ENCODE peak calls at places on chromosome 3, in six cellular contexts. One of them, this sample, is unnamed.

GRCh38 chr3:160707187-160707789 is 30.3 kb downstream of the ARL14 start:
- DNase-seq in foreskin keratinocyte: peak; percentile 39
- DNase-seq in adrenal gland: peak; percentile 43
- DNase-seq in left lung: no peak
- DNase-seq in psoas muscle: no peak
- DNase-seq in upper lobe of left lung: no peak
- DNase-seq in this sample: no peak

GRCh38 chr3:22569570-22569969 is 633.6 kb upstream of the UBE2E2 start:
- DNase-seq in foreskin keratinocyte: peak; percentile 10
- DNase-seq in adrenal gland: no peak
- DNase-seq in left lung: no peak
- DNase-seq in psoas muscle: no peak
- DNase-seq in upper lobe of left lung: no peak
- DNase-seq in this sample: no peak

GRCh38 chr3:43859766-43860165 is 169.0 kb downstream of the ABHD5 start:
- DNase-seq in foreskin keratinocyte: no peak
- DNase-seq in adrenal gland: no peak
- DNase-seq in left lung: no peak
- DNase-seq in psoas muscle: no peak
- DNase-seq in upper lobe of left lung: no peak
- DNase-seq in this sample: no peak

GRCh38 chr3:133058243-133058642 is 20.1 kb downstream of the TMEM108 start:
- DNase-seq in foreskin keratinocyte: no peak
- DNase-seq in adrenal gland: no peak
- DNase-seq in left lung: no peak
- DNase-seq in psoas muscle: no peak
- DNase-seq in upper lobe of left lung: no peak
- DNase-seq in this sample: no peak

GRCh38 chr3:59143447-59143846 is 93.6 kb upstream of the CFAP20DC start:
- DNase-seq in foreskin keratinocyte: peak; percentile 11
- DNase-seq in adrenal gland: no peak
- DNase-seq in left lung: no peak
- DNase-seq in psoas muscle: no peak
- DNase-seq in upper lobe of left lung: no peak
- DNase-seq in this sample: no peak

GRCh38 chr3:175941352-175941751 is 1082.2 kb downstream of the NAALADL2 start:
- DNase-seq in foreskin keratinocyte: no peak
- DNase-seq in adrenal gland: no peak
- DNase-seq in left lung: no peak
- DNase-seq in psoas muscle: no peak
- DNase-seq in upper lobe of left lung: no peak
- DNase-seq in this sample: no peak

GRCh38 chr3:100811779-100812507 is 102.6 kb downstream of the TFG start:
- DNase-seq in foreskin keratinocyte: no peak
- DNase-seq in adrenal gland: no peak
- DNase-seq in left lung: no peak
- DNase-seq in psoas muscle: no peak
- DNase-seq in upper lobe of left lung: no peak
- DNase-seq in this sample: no peak

GRCh38 chr3:72458365-72458764 is 389.9 kb downstream of the SHQ1 start:
- DNase-seq in foreskin keratinocyte: peak; percentile 45
- DNase-seq in adrenal gland: no peak
- DNase-seq in left lung: no peak
- DNase-seq in psoas muscle: no peak
- DNase-seq in upper lobe of left lung: no peak
- DNase-seq in this sample: no peak

GRCh38 chr3:35500641-35501353 is 138.5 kb upstream of the ARPP21 start:
- DNase-seq in foreskin keratinocyte: no peak
- DNase-seq in adrenal gland: no peak
- DNase-seq in left lung: no peak
- DNase-seq in psoas muscle: no peak
- DNase-seq in upper lobe of left lung: no peak
- DNase-seq in this sample: no peak

GRCh38 chr3:187841552-187841951 is 96.3 kb upstream of the BCL6 start:
- DNase-seq in foreskin keratinocyte: peak; percentile 37
- DNase-seq in adrenal gland: peak; percentile 49
- DNase-seq in left lung: no peak
- DNase-seq in psoas muscle: no peak
- DNase-seq in upper lobe of left lung: no peak
- DNase-seq in this sample: no peak

GRCh38 chr3:65639444-65639843 is 399.3 kb downstream of the MAGI1 start:
- DNase-seq in foreskin keratinocyte: no peak
- DNase-seq in adrenal gland: no peak
- DNase-seq in left lung: no peak
- DNase-seq in psoas muscle: no peak
- DNase-seq in upper lobe of left lung: no peak
- DNase-seq in this sample: no peak

GRCh38 chr3:13108861-13109260 is 35.6 kb upstream of the IQSEC1 start:
- DNase-seq in foreskin keratinocyte: no peak
- DNase-seq in adrenal gland: no peak
- DNase-seq in left lung: peak; percentile 26
- DNase-seq in psoas muscle: no peak
- DNase-seq in upper lobe of left lung: no peak
- DNase-seq in this sample: no peak

GRCh38 chr3:111539351-111540331 is 2.4 kb upstream of the CD96 start:
- DNase-seq in foreskin keratinocyte: peak; percentile 47
- DNase-seq in adrenal gland: peak; percentile 16
- DNase-seq in left lung: peak; percentile 60
- DNase-seq in psoas muscle: no peak
- DNase-seq in upper lobe of left lung: peak; percentile 41
- DNase-seq in this sample: no peak

GRCh38 chr3:97940034-97940433 is 32.2 kb downstream of the RIOX2 start:
- DNase-seq in foreskin keratinocyte: no peak
- DNase-seq in adrenal gland: no peak
- DNase-seq in left lung: no peak
- DNase-seq in psoas muscle: no peak
- DNase-seq in upper lobe of left lung: no peak
- DNase-seq in this sample: no peak

GRCh38 chr3:160829486-160830009 is 73.5 kb downstream of the PPM1L start:
- DNase-seq in foreskin keratinocyte: no peak
- DNase-seq in adrenal gland: no peak
- DNase-seq in left lung: no peak
- DNase-seq in psoas muscle: no peak
- DNase-seq in upper lobe of left lung: no peak
- DNase-seq in this sample: no peak

GRCh38 chr3:50028336-50028735 is 60.4 kb upstream of the RBM5 start:
- DNase-seq in foreskin keratinocyte: no peak
- DNase-seq in adrenal gland: no peak
- DNase-seq in left lung: no peak
- DNase-seq in psoas muscle: no peak
- DNase-seq in upper lobe of left lung: no peak
- DNase-seq in this sample: no peak

GRCh38 chr3:172094621-172095557 is 55.5 kb downstream of the FNDC3B start:
- DNase-seq in foreskin keratinocyte: no peak
- DNase-seq in adrenal gland: no peak
- DNase-seq in left lung: no peak
- DNase-seq in psoas muscle: no peak
- DNase-seq in upper lobe of left lung: no peak
- DNase-seq in this sample: no peak

GRCh38 chr3:127604546-127605165 is 6.4 kb downstream of the MCM2 start:
- DNase-seq in foreskin keratinocyte: no peak
- DNase-seq in adrenal gland: no peak
- DNase-seq in left lung: no peak
- DNase-seq in psoas muscle: no peak
- DNase-seq in upper lobe of left lung: peak; percentile 79
- DNase-seq in this sample: no peak

GRCh38 chr3:129040039-129040336 is 20.6 kb upstream of the GP9 start:
- DNase-seq in foreskin keratinocyte: no peak
- DNase-seq in adrenal gland: no peak
- DNase-seq in left lung: no peak
- DNase-seq in psoas muscle: no peak
- DNase-seq in upper lobe of left lung: no peak
- DNase-seq in this sample: no peak

GRCh38 chr3:135197246-135197645 is 402.2 kb downstream of the EPHB1 start:
- DNase-seq in foreskin keratinocyte: no peak
- DNase-seq in adrenal gland: no peak
- DNase-seq in left lung: no peak
- DNase-seq in psoas muscle: no peak
- DNase-seq in upper lobe of left lung: no peak
- DNase-seq in this sample: no peak

GRCh38 chr3:25103391-25103790 is 324.7 kb upstream of the RARB start:
- DNase-seq in foreskin keratinocyte: peak; percentile 23
- DNase-seq in adrenal gland: no peak
- DNase-seq in left lung: no peak
- DNase-seq in psoas muscle: no peak
- DNase-seq in upper lobe of left lung: no peak
- DNase-seq in this sample: no peak

GRCh38 chr3:43349759-43350158 is 63.4 kb downstream of the SNRK start:
- DNase-seq in foreskin keratinocyte: no peak
- DNase-seq in adrenal gland: no peak
- DNase-seq in left lung: no peak
- DNase-seq in psoas muscle: no peak
- DNase-seq in upper lobe of left lung: no peak
- DNase-seq in this sample: no peak

GRCh38 chr3:59566481-59566975 is 516.7 kb upstream of the CFAP20DC start:
- DNase-seq in foreskin keratinocyte: peak; percentile 96
- DNase-seq in adrenal gland: no peak
- DNase-seq in left lung: no peak
- DNase-seq in psoas muscle: no peak
- DNase-seq in upper lobe of left lung: no peak
- DNase-seq in this sample: no peak

GRCh38 chr3:175193815-175194518 is 334.8 kb downstream of the NAALADL2 start:
- DNase-seq in foreskin keratinocyte: peak; percentile 84
- DNase-seq in adrenal gland: no peak
- DNase-seq in left lung: no peak
- DNase-seq in psoas muscle: no peak
- DNase-seq in upper lobe of left lung: no peak
- DNase-seq in this sample: no peak

GRCh38 chr3:46284981-46285683 is 42.9 kb downstream of the CCR3 start:
- DNase-seq in foreskin keratinocyte: no peak
- DNase-seq in adrenal gland: no peak
- DNase-seq in left lung: no peak
- DNase-seq in psoas muscle: no peak
- DNase-seq in upper lobe of left lung: peak; percentile 48
- DNase-seq in this sample: no peak

GRCh38 chr3:60090536-60090935 is 1040.7 kb upstream of the CFAP20DC start:
- DNase-seq in foreskin keratinocyte: no peak
- DNase-seq in adrenal gland: no peak
- DNase-seq in left lung: no peak
- DNase-seq in psoas muscle: no peak
- DNase-seq in upper lobe of left lung: no peak
- DNase-seq in this sample: no peak

GRCh38 chr3:16140116-16140893 is 34.2 kb upstream of the GALNT15 start:
- DNase-seq in foreskin keratinocyte: peak; percentile 62
- DNase-seq in adrenal gland: no peak
- DNase-seq in left lung: no peak
- DNase-seq in psoas muscle: peak; percentile 43
- DNase-seq in upper lobe of left lung: no peak
- DNase-seq in this sample: peak; percentile 84

GRCh38 chr3:178900244-178900643 is 171.4 kb downstream of the ZMAT3 start:
- DNase-seq in foreskin keratinocyte: no peak
- DNase-seq in adrenal gland: no peak
- DNase-seq in left lung: no peak
- DNase-seq in psoas muscle: no peak
- DNase-seq in upper lobe of left lung: no peak
- DNase-seq in this sample: no peak

GRCh38 chr3:114675104-114675503 is 381.3 kb downstream of the TIGIT start:
- DNase-seq in foreskin keratinocyte: no peak
- DNase-seq in adrenal gland: no peak
- DNase-seq in left lung: no peak
- DNase-seq in psoas muscle: no peak
- DNase-seq in upper lobe of left lung: no peak
- DNase-seq in this sample: no peak

GRCh38 chr3:29415824-29416223 is 135.0 kb downstream of the RBMS3 start:
- DNase-seq in foreskin keratinocyte: peak; percentile 53
- DNase-seq in adrenal gland: no peak
- DNase-seq in left lung: no peak
- DNase-seq in psoas muscle: no peak
- DNase-seq in upper lobe of left lung: no peak
- DNase-seq in this sample: no peak

GRCh38 chr3:62109534-62109933 is 263.8 kb downstream of the FEZF2 start:
- DNase-seq in foreskin keratinocyte: peak; percentile 95
- DNase-seq in adrenal gland: no peak
- DNase-seq in left lung: peak; percentile 34
- DNase-seq in psoas muscle: peak; percentile 59
- DNase-seq in upper lobe of left lung: no peak
- DNase-seq in this sample: peak; percentile 81

DNA sequence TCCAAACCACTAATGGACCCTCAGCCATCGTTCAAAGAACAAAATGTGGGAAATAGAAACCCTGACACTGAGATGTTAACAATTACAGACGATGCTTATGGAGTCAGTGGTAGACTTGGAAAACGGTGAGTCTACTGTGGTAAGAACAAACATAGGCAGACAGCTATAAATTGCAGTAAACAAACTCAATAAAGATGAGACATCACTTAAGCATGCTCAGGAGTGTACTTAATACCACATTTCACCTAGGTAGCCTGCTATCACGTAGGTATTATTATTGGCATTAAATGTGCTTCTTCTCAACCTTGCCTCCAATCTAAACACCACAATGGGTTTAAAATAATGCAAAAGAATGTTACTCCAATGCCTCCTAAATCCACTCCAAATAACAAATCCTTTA is 2.5 kb downstream of the OSBPL10 start:
- DNase-seq in foreskin keratinocyte: peak; percentile 66
- DNase-seq in adrenal gland: no peak
- DNase-seq in left lung: no peak
- DNase-seq in psoas muscle: no peak
- DNase-seq in upper lobe of left lung: no peak
- DNase-seq in this sample: no peak
- H3K27me3 ChIP-seq in foreskin keratinocyte: no peaks in the 10 kb centered on the region
- H3K27me3 ChIP-seq in adrenal gland: no peaks in the 10 kb centered on the region
- H3K27me3 ChIP-seq in left lung: peaks cover 48% of the 10 kb centered on the region
- H3K27me3 ChIP-seq in psoas muscle: no peaks in the 10 kb centered on the region
- H3K27me3 ChIP-seq in upper lobe of left lung: no peaks in the 10 kb centered on the region
- H3K27me3 ChIP-seq in this sample: no peaks in the 10 kb centered on the region

GRCh38 chr3:123365450-123366143 is 83.3 kb downstream of the ADCY5 start:
- DNase-seq in foreskin keratinocyte: peak; percentile 52
- DNase-seq in adrenal gland: no peak
- DNase-seq in left lung: no peak
- DNase-seq in psoas muscle: no peak
- DNase-seq in upper lobe of left lung: no peak
- DNase-seq in this sample: peak; percentile 71
- TF ChIP-seq CTCF in foreskin keratinocyte: peak; percentile 57
- TF ChIP-seq CTCF in adrenal gland: peak; percentile 47
- TF ChIP-seq CTCF in left lung: no peak
- TF ChIP-seq CTCF in psoas muscle: peak; percentile 16
- TF ChIP-seq CTCF in upper lobe of left lung: no peak
- TF ChIP-seq CTCF in this sample: peak; percentile 44

GRCh38 chr3:17811633-17812032 is 69.2 kb upstream of the TBC1D5 start:
- DNase-seq in foreskin keratinocyte: no peak
- DNase-seq in adrenal gland: no peak
- DNase-seq in left lung: no peak
- DNase-seq in psoas muscle: no peak
- DNase-seq in upper lobe of left lung: no peak
- DNase-seq in this sample: no peak
- H3K27me3 ChIP-seq in foreskin keratinocyte: no peaks in the 10 kb centered on the region
- H3K27me3 ChIP-seq in adrenal gland: no peaks in the 10 kb centered on the region
- H3K27me3 ChIP-seq in left lung: no peaks in the 10 kb centered on the region
- H3K27me3 ChIP-seq in psoas muscle: no peaks in the 10 kb centered on the region
- H3K27me3 ChIP-seq in upper lobe of left lung: no peaks in the 10 kb centered on the region
- H3K27me3 ChIP-seq in this sample: no peaks in the 10 kb centered on the region

DNA sequence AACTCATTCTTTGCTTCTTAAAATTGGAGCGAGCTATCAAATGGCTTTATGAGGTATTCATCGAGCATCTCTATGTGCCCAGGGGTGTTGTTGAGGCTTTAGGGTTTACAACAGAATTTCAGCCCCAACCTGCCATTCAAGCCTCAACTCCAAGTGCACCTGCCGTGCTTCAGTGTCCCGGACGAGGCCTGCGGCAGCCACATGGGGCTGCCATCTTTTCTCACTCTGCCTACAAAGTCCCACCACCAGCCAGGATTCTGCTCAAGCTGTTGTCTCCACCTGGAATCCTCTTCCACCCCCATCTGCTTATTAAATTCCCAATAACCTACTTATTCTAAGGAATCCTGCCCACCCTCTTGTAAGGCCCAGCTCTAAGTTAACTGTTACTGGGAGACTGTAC is 242.4 kb downstream of the OPA1 start:
- DNase-seq in foreskin keratinocyte: no peak
- DNase-seq in adrenal gland: no peak
- DNase-seq in left lung: no peak
- DNase-seq in psoas muscle: no peak
- DNase-seq in upper lobe of left lung: no peak
- DNase-seq in this sample: no peak
- TF ChIP-seq CTCF in foreskin keratinocyte: no peak
- TF ChIP-seq CTCF in adrenal gland: no peak
- TF ChIP-seq CTCF in left lung: no peak
- TF ChIP-seq CTCF in psoas muscle: no peak
- TF ChIP-seq CTCF in upper lobe of left lung: no peak
- TF ChIP-seq CTCF in this sample: no peak

This sample was measured in tibial artery.